ENCODE peak calls at places on chromosomes 7 and 10, in seven cellular contexts. K is LoVo; W is naive thymus-derived CD8-positive, alpha-beta T cell; X is MCF 10A; H is AG04450; A is nephron progenitor cell; C is stimulated activated CD4-positive, alpha-beta T cell treated with anti-CD3 and anti-CD28 coated beads, Interleukin-15, amount 100 ng/mL, for 24 hours. Z is an unnamed sample.

GRCh38 chr7:33446551-33446950 is 317.2 kb downstream of the BBS9 start:
- DNase-seq in W (no peak), X (no peak), A (no peak), K (no peak), H (no peak), C (no peak), Z (no peak)

GRCh38 chr10:86204421-86205045 is 162.1 kb downstream of the GRID1 start:
- DNase-seq in K (no peak), A (no peak), H (no peak), W (no peak), X (no peak), C (no peak), Z (no peak)

GRCh38 chr10:88792656-88793055 is 9.9 kb upstream of the LIPM start:
- DNase-seq in C (no peak), K (no peak), A (no peak), X (peak), W (no peak), H (no peak), Z (no peak)

GRCh38 chr7:17463511-17464085 is 165.1 kb downstream of the AHR start:
- DNase-seq in X (no peak), H (no peak), C (no peak), A (no peak), W (no peak), K (no peak), Z (no peak)

GRCh38 chr10:131819241-131820072 is 81.4 kb upstream of the PPP2R2D start:
- DNase-seq in H (no peak), A (peak), K (no peak), W (no peak), C (no peak), X (no peak), Z (peak)

GRCh38 chr7:46854958-46855473 is 726.9 kb downstream of the TNS3 start:
- DNase-seq in K (no peak), H (no peak), X (peak), C (no peak), W (no peak), A (no peak), Z (no peak)

GRCh38 chr7:51009716-51010496 is 227.2 kb upstream of the GRB10 start:
- DNase-seq in X (peak), H (no peak), C (no peak), K (peak), W (no peak), A (no peak), Z (no peak)

GRCh38 chr7:155439311-155440017 is 18.5 kb upstream of the EN2 start:
- DNase-seq in K (no peak), H (no peak), C (no peak), A (no peak), W (no peak), X (no peak), Z (no peak)

GRCh38 chr10:71985542-71986250 is 21.5 kb downstream of the CHST3 start:
- DNase-seq in C (no peak), W (no peak), K (no peak), A (no peak), H (no peak), X (no peak), Z (no peak)

GRCh38 chr10:115063702-115064479 is 29.3 kb upstream of the ATRNL1 start:
- DNase-seq in X (no peak), A (no peak), W (no peak), C (no peak), K (no peak), H (no peak), Z (no peak)

Z was measured in ureter.